ENCODE peak calls at places on chromosomes 7 and 10, in five cellular contexts. One of them, this sample, is unnamed.

GRCh38 chr7:27152816-27153486 is 568 bp upstream of the HOXA3 start:
- DNase-seq in SJSA1: peak; percentile 37
- DNase-seq in hepatocyte: no peak
- DNase-seq in heart left ventricle: no peak
- DNase-seq in CD8-positive, alpha-beta memory T cell: no peak
- DNase-seq in this sample: no peak

GRCh38 chr7:12211054-12212050 is at the start of gene TMEM106B:
- DNase-seq in SJSA1: peak; percentile 95
- DNase-seq in hepatocyte: peak; percentile 99
- DNase-seq in heart left ventricle: peak; percentile 98
- DNase-seq in CD8-positive, alpha-beta memory T cell: peak; percentile 99
- DNase-seq in this sample: peak; percentile 98

GRCh38 chr7:115471891-115472290 is 550.0 kb downstream of the MDFIC start:
- DNase-seq in SJSA1: no peak
- DNase-seq in hepatocyte: no peak
- DNase-seq in heart left ventricle: no peak
- DNase-seq in CD8-positive, alpha-beta memory T cell: no peak
- DNase-seq in this sample: no peak

GRCh38 chr7:20642171-20642570 is 26.7 kb downstream of the ABCB5 start:
- DNase-seq in SJSA1: no peak
- DNase-seq in hepatocyte: no peak
- DNase-seq in heart left ventricle: no peak
- DNase-seq in CD8-positive, alpha-beta memory T cell: no peak
- DNase-seq in this sample: no peak

GRCh38 chr7:80542398-80542797 is 30.5 kb upstream of the GNAT3 start:
- DNase-seq in SJSA1: no peak
- DNase-seq in hepatocyte: no peak
- DNase-seq in heart left ventricle: no peak
- DNase-seq in CD8-positive, alpha-beta memory T cell: no peak
- DNase-seq in this sample: no peak

GRCh38 chr10:108905821-108906220 is 1017.5 kb downstream of the XPNPEP1 start:
- DNase-seq in SJSA1: no peak
- DNase-seq in hepatocyte: no peak
- DNase-seq in heart left ventricle: no peak
- DNase-seq in CD8-positive, alpha-beta memory T cell: no peak
- DNase-seq in this sample: no peak

GRCh38 chr7:111638048-111638447 is 75.8 kb upstream of the IMMP2L start:
- DNase-seq in SJSA1: no peak
- DNase-seq in hepatocyte: no peak
- DNase-seq in heart left ventricle: no peak
- DNase-seq in CD8-positive, alpha-beta memory T cell: no peak
- DNase-seq in this sample: no peak

GRCh38 chr7:90736968-90737939 is 141.1 kb downstream of the CDK14 start:
- DNase-seq in SJSA1: no peak
- DNase-seq in hepatocyte: no peak
- DNase-seq in heart left ventricle: no peak
- DNase-seq in CD8-positive, alpha-beta memory T cell: no peak
- DNase-seq in this sample: no peak

GRCh38 chr7:115707684-115708341 is 322.8 kb downstream of the TFEC start:
- DNase-seq in SJSA1: no peak
- DNase-seq in hepatocyte: no peak
- DNase-seq in heart left ventricle: no peak
- DNase-seq in CD8-positive, alpha-beta memory T cell: no peak
- DNase-seq in this sample: no peak

GRCh38 chr10:11724938-11725776 is 17.0 kb upstream of the ECHDC3 start:
- DNase-seq in SJSA1: no peak
- DNase-seq in hepatocyte: peak; percentile 68
- DNase-seq in heart left ventricle: no peak
- DNase-seq in CD8-positive, alpha-beta memory T cell: no peak
- DNase-seq in this sample: no peak

GRCh38 chr10:84523509-84523908 is 195.1 kb downstream of the CCSER2 start:
- DNase-seq in SJSA1: no peak
- DNase-seq in hepatocyte: no peak
- DNase-seq in heart left ventricle: no peak
- DNase-seq in CD8-positive, alpha-beta memory T cell: no peak
- DNase-seq in this sample: no peak

GRCh38 chr7:35605760-35606159 is 89.2 kb downstream of the HERPUD2 start:
- DNase-seq in SJSA1: no peak
- DNase-seq in hepatocyte: no peak
- DNase-seq in heart left ventricle: no peak
- DNase-seq in CD8-positive, alpha-beta memory T cell: no peak
- DNase-seq in this sample: no peak

GRCh38 chr10:104349623-104350142 is 4.0 kb upstream of the CFAP58 start:
- DNase-seq in SJSA1: no peak
- DNase-seq in hepatocyte: peak; percentile 78
- DNase-seq in heart left ventricle: no peak
- DNase-seq in CD8-positive, alpha-beta memory T cell: no peak
- DNase-seq in this sample: no peak

GRCh38 chr10:63865210-63865609 is 344.0 kb downstream of the REEP3 start:
- DNase-seq in SJSA1: no peak
- DNase-seq in hepatocyte: no peak
- DNase-seq in heart left ventricle: no peak
- DNase-seq in CD8-positive, alpha-beta memory T cell: no peak
- DNase-seq in this sample: no peak

GRCh38 chr7:117061751-117062150 is 108.5 kb downstream of the ST7 start:
- DNase-seq in SJSA1: no peak
- DNase-seq in hepatocyte: no peak
- DNase-seq in heart left ventricle: no peak
- DNase-seq in CD8-positive, alpha-beta memory T cell: no peak
- DNase-seq in this sample: no peak

GRCh38 chr10:117535045-117535751 is 7.3 kb upstream of the EMX2 start:
- DNase-seq in SJSA1: no peak
- DNase-seq in hepatocyte: peak; percentile 48
- DNase-seq in heart left ventricle: no peak
- DNase-seq in CD8-positive, alpha-beta memory T cell: no peak
- DNase-seq in this sample: no peak

DNA sequence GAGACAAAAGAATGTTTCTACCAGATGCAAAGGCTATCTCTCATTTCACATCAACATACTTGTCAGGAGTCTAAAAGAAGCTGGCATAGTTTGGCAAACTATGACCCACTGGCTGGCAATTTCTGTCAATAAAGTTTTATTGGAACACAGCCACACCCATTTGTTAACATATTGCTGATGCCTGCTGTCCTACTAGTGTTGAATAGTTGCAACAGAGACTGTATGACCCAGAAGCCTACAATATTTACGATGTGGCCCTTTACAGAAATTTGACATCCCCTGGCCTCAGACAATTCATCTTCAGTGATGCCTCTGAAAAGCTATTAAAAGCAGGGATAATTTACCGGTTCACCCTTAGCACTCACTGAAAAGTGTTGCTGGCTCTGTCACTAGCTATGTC is 155.2 kb downstream of the ARID5B start:
- DNase-seq in SJSA1: no peak
- DNase-seq in hepatocyte: no peak
- DNase-seq in heart left ventricle: no peak
- DNase-seq in CD8-positive, alpha-beta memory T cell: no peak
- DNase-seq in this sample: no peak
- H3K4me3 ChIP-seq in SJSA1: no peak overlapping the region
- H3K4me3 ChIP-seq in hepatocyte: no peak overlapping the region
- H3K4me3 ChIP-seq in heart left ventricle: peak overlapping the region; percentile 27
- H3K4me3 ChIP-seq in CD8-positive, alpha-beta memory T cell: no peak overlapping the region
- H3K4me3 ChIP-seq in this sample: peak overlapping the region; percentile 83

GRCh38 chr10:7412482-7413251 is 1.8 kb upstream of the SFMBT2 start:
- DNase-seq in SJSA1: no peak
- DNase-seq in hepatocyte: peak; percentile 63
- DNase-seq in heart left ventricle: peak; percentile 60
- DNase-seq in CD8-positive, alpha-beta memory T cell: no peak
- DNase-seq in this sample: peak; percentile 62
- H3K4me3 ChIP-seq in SJSA1: no peak overlapping the region
- H3K4me3 ChIP-seq in hepatocyte: no peak overlapping the region
- H3K4me3 ChIP-seq in heart left ventricle: peak overlapping the region; percentile 89
- H3K4me3 ChIP-seq in CD8-positive, alpha-beta memory T cell: peak overlapping the region; percentile 96
- H3K4me3 ChIP-seq in this sample: peak overlapping the region; percentile 77

DNA sequence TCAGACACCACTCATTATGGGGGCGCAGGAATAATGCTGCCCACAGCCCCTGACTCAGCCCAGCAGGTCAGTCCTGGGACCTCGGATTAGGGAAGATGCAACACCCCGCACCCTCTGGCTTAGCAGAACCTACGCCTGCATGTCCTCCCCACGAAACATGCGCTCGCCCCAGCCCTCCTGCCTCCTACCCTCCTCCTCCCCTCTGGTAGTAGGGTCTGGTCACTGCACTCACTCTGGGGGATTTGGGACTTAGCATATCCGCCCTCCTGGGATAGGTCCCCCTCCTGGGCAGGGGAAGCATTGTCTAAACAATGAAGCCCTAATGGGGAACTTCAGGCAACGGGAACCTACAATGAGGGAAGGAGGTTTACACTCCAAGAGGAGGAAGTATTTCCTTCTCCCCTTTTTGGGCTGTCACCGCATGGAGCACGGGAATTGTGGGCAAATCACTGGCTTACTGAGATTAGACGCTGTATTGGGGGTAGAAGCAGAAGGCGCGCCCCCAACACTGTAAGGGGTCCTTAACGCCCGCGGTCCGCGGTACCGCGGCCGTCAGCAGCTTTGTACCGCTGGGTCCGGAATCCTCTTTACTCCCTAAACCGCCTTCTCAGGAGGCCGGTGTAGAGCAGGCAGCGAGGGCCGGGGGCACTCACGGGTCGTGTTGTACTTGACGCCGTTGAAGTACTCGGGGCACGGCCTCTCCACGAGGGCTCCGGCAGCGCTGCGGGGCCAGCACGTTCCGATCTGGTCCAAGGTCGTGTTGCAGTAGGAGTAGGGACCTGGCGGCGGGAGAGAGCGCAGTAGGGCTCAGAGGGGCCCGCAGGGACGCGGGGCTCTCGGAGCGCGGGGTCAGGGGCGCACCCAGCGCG is 760 bp downstream of the CRHR2 start:
- DNase-seq in SJSA1: no peak
- DNase-seq in hepatocyte: no peak
- DNase-seq in heart left ventricle: no peak
- DNase-seq in CD8-positive, alpha-beta memory T cell: no peak
- DNase-seq in this sample: no peak
- H3K4me3 ChIP-seq in SJSA1: no peak overlapping the region
- H3K4me3 ChIP-seq in hepatocyte: peak overlapping the region; percentile 49
- H3K4me3 ChIP-seq in heart left ventricle: peak overlapping the region; percentile 59
- H3K4me3 ChIP-seq in CD8-positive, alpha-beta memory T cell: peak overlapping the region; percentile 19
- H3K4me3 ChIP-seq in this sample: peak overlapping the region; percentile 65

GRCh38 chr7:16419859-16420258 is 1.5 kb downstream of the CRPPA start:
- DNase-seq in SJSA1: no peak
- DNase-seq in hepatocyte: no peak
- DNase-seq in heart left ventricle: no peak
- DNase-seq in CD8-positive, alpha-beta memory T cell: no peak
- DNase-seq in this sample: no peak
- H3K4me3 ChIP-seq in SJSA1: peak overlapping the region; percentile 47
- H3K4me3 ChIP-seq in hepatocyte: peak overlapping the region; percentile 35
- H3K4me3 ChIP-seq in heart left ventricle: peak overlapping the region; percentile 71
- H3K4me3 ChIP-seq in CD8-positive, alpha-beta memory T cell: peak overlapping the region; percentile 74
- H3K4me3 ChIP-seq in this sample: peak overlapping the region; percentile 88